ENCODE peak calls at places on chromosomes 6 and 20, in ten cellular contexts. One of them, this sample, is unnamed.

GRCh38 chr20:37323985-37324384 is 22.0 kb upstream of the SRC start:
- DNase-seq in dermis blood vessel endothelial cell: peak
- DNase-seq in GM12865: no peak
- DNase-seq in activated T-helper 1 cell treated with anti-CD3 and anti-CD28 coated beads, Interleukin-12 subunit alpha, Interleukin-12 subunit beta, Interleukin-2, Interleukin-4 antibody, amounts not matched to agents 30 ng/mL and 10 ng/mL and 1 ng/mL, durations not matched to agents 14 hours and 24 hours and 36 hours: no peak
- DNase-seq in NCI-H2081 treated with DMSO at 0.1 percent for 48 hours: no peak
- DNase-seq in breast epithelium: no peak
- DNase-seq in islet precursor cell: no peak
- DNase-seq in activated gamma-delta T cell treated with Interleukin-2 at 50 U/mL for 16 hours: no peak
- DNase-seq in GM13976: no peak
- DNase-seq in activated CD8-positive, alpha-beta T cell treated with anti-CD3 and anti-CD28 coated beads, Interleukin-2, amount 10 ng/mL, durations not matched to agents 7 days and 5 days: no peak
- DNase-seq in this sample: no peak

GRCh38 chr6:30781362-30781696 is 37.0 kb upstream of the IER3 start:
- DNase-seq in dermis blood vessel endothelial cell: no peak
- DNase-seq in GM12865: no peak
- DNase-seq in activated T-helper 1 cell treated with anti-CD3 and anti-CD28 coated beads, Interleukin-12 subunit alpha, Interleukin-12 subunit beta, Interleukin-2, Interleukin-4 antibody, amounts not matched to agents 30 ng/mL and 10 ng/mL and 1 ng/mL, durations not matched to agents 14 hours and 24 hours and 36 hours: no peak
- DNase-seq in NCI-H2081 treated with DMSO at 0.1 percent for 48 hours: no peak
- DNase-seq in breast epithelium: no peak
- DNase-seq in islet precursor cell: no peak
- DNase-seq in activated gamma-delta T cell treated with Interleukin-2 at 50 U/mL for 16 hours: no peak
- DNase-seq in GM13976: no peak
- DNase-seq in activated CD8-positive, alpha-beta T cell treated with anti-CD3 and anti-CD28 coated beads, Interleukin-2, amount 10 ng/mL, durations not matched to agents 7 days and 5 days: no peak
- DNase-seq in this sample: no peak

GRCh38 chr20:59014680-59015389 is 4.4 kb upstream of the TUBB1 start:
- DNase-seq in dermis blood vessel endothelial cell: no peak
- DNase-seq in GM12865: no peak
- DNase-seq in activated T-helper 1 cell treated with anti-CD3 and anti-CD28 coated beads, Interleukin-12 subunit alpha, Interleukin-12 subunit beta, Interleukin-2, Interleukin-4 antibody, amounts not matched to agents 30 ng/mL and 10 ng/mL and 1 ng/mL, durations not matched to agents 14 hours and 24 hours and 36 hours: no peak
- DNase-seq in NCI-H2081 treated with DMSO at 0.1 percent for 48 hours: no peak
- DNase-seq in breast epithelium: no peak
- DNase-seq in islet precursor cell: peak
- DNase-seq in activated gamma-delta T cell treated with Interleukin-2 at 50 U/mL for 16 hours: no peak
- DNase-seq in GM13976: no peak
- DNase-seq in activated CD8-positive, alpha-beta T cell treated with anti-CD3 and anti-CD28 coated beads, Interleukin-2, amount 10 ng/mL, durations not matched to agents 7 days and 5 days: no peak
- DNase-seq in this sample: no peak

GRCh38 chr6:1952726-1953360 is 292.6 kb downstream of the GMDS start:
- DNase-seq in dermis blood vessel endothelial cell: no peak
- DNase-seq in GM12865: no peak
- DNase-seq in activated T-helper 1 cell treated with anti-CD3 and anti-CD28 coated beads, Interleukin-12 subunit alpha, Interleukin-12 subunit beta, Interleukin-2, Interleukin-4 antibody, amounts not matched to agents 30 ng/mL and 10 ng/mL and 1 ng/mL, durations not matched to agents 14 hours and 24 hours and 36 hours: no peak
- DNase-seq in NCI-H2081 treated with DMSO at 0.1 percent for 48 hours: no peak
- DNase-seq in breast epithelium: no peak
- DNase-seq in islet precursor cell: peak
- DNase-seq in activated gamma-delta T cell treated with Interleukin-2 at 50 U/mL for 16 hours: no peak
- DNase-seq in GM13976: no peak
- DNase-seq in activated CD8-positive, alpha-beta T cell treated with anti-CD3 and anti-CD28 coated beads, Interleukin-2, amount 10 ng/mL, durations not matched to agents 7 days and 5 days: no peak
- DNase-seq in this sample: no peak

GRCh38 chr20:62357681-62358080 is 9.4 kb downstream of the LAMA5 start:
- DNase-seq in dermis blood vessel endothelial cell: no peak
- DNase-seq in GM12865: no peak
- DNase-seq in activated T-helper 1 cell treated with anti-CD3 and anti-CD28 coated beads, Interleukin-12 subunit alpha, Interleukin-12 subunit beta, Interleukin-2, Interleukin-4 antibody, amounts not matched to agents 30 ng/mL and 10 ng/mL and 1 ng/mL, durations not matched to agents 14 hours and 24 hours and 36 hours: no peak
- DNase-seq in NCI-H2081 treated with DMSO at 0.1 percent for 48 hours: no peak
- DNase-seq in breast epithelium: no peak
- DNase-seq in islet precursor cell: peak
- DNase-seq in activated gamma-delta T cell treated with Interleukin-2 at 50 U/mL for 16 hours: no peak
- DNase-seq in GM13976: no peak
- DNase-seq in activated CD8-positive, alpha-beta T cell treated with anti-CD3 and anti-CD28 coated beads, Interleukin-2, amount 10 ng/mL, durations not matched to agents 7 days and 5 days: no peak
- DNase-seq in this sample: no peak

GRCh38 chr6:217048-217659 is 75.1 kb upstream of the DUSP22 start:
- DNase-seq in dermis blood vessel endothelial cell: peak
- DNase-seq in GM12865: peak
- DNase-seq in activated T-helper 1 cell treated with anti-CD3 and anti-CD28 coated beads, Interleukin-12 subunit alpha, Interleukin-12 subunit beta, Interleukin-2, Interleukin-4 antibody, amounts not matched to agents 30 ng/mL and 10 ng/mL and 1 ng/mL, durations not matched to agents 14 hours and 24 hours and 36 hours: no peak
- DNase-seq in NCI-H2081 treated with DMSO at 0.1 percent for 48 hours: no peak
- DNase-seq in breast epithelium: no peak
- DNase-seq in islet precursor cell: peak
- DNase-seq in activated gamma-delta T cell treated with Interleukin-2 at 50 U/mL for 16 hours: peak
- DNase-seq in GM13976: no peak
- DNase-seq in activated CD8-positive, alpha-beta T cell treated with anti-CD3 and anti-CD28 coated beads, Interleukin-2, amount 10 ng/mL, durations not matched to agents 7 days and 5 days: peak
- DNase-seq in this sample: no peak

GRCh38 chr6:80145509-80145908 is 39.0 kb downstream of the BCKDHB start:
- DNase-seq in dermis blood vessel endothelial cell: no peak
- DNase-seq in GM12865: peak
- DNase-seq in activated T-helper 1 cell treated with anti-CD3 and anti-CD28 coated beads, Interleukin-12 subunit alpha, Interleukin-12 subunit beta, Interleukin-2, Interleukin-4 antibody, amounts not matched to agents 30 ng/mL and 10 ng/mL and 1 ng/mL, durations not matched to agents 14 hours and 24 hours and 36 hours: no peak
- DNase-seq in NCI-H2081 treated with DMSO at 0.1 percent for 48 hours: no peak
- DNase-seq in breast epithelium: no peak
- DNase-seq in islet precursor cell: no peak
- DNase-seq in activated gamma-delta T cell treated with Interleukin-2 at 50 U/mL for 16 hours: no peak
- DNase-seq in GM13976: no peak
- DNase-seq in activated CD8-positive, alpha-beta T cell treated with anti-CD3 and anti-CD28 coated beads, Interleukin-2, amount 10 ng/mL, durations not matched to agents 7 days and 5 days: no peak
- DNase-seq in this sample: no peak

GRCh38 chr6:125658759-125659431 is 90.5 kb upstream of the HEY2 start:
- DNase-seq in dermis blood vessel endothelial cell: no peak
- DNase-seq in GM12865: no peak
- DNase-seq in activated T-helper 1 cell treated with anti-CD3 and anti-CD28 coated beads, Interleukin-12 subunit alpha, Interleukin-12 subunit beta, Interleukin-2, Interleukin-4 antibody, amounts not matched to agents 30 ng/mL and 10 ng/mL and 1 ng/mL, durations not matched to agents 14 hours and 24 hours and 36 hours: no peak
- DNase-seq in NCI-H2081 treated with DMSO at 0.1 percent for 48 hours: no peak
- DNase-seq in breast epithelium: no peak
- DNase-seq in islet precursor cell: no peak
- DNase-seq in activated gamma-delta T cell treated with Interleukin-2 at 50 U/mL for 16 hours: no peak
- DNase-seq in GM13976: no peak
- DNase-seq in activated CD8-positive, alpha-beta T cell treated with anti-CD3 and anti-CD28 coated beads, Interleukin-2, amount 10 ng/mL, durations not matched to agents 7 days and 5 days: no peak
- DNase-seq in this sample: no peak

GRCh38 chr20:20743511-20744169 is 31.2 kb upstream of the RALGAPA2 start:
- DNase-seq in dermis blood vessel endothelial cell: peak
- DNase-seq in GM12865: no peak
- DNase-seq in activated T-helper 1 cell treated with anti-CD3 and anti-CD28 coated beads, Interleukin-12 subunit alpha, Interleukin-12 subunit beta, Interleukin-2, Interleukin-4 antibody, amounts not matched to agents 30 ng/mL and 10 ng/mL and 1 ng/mL, durations not matched to agents 14 hours and 24 hours and 36 hours: no peak
- DNase-seq in NCI-H2081 treated with DMSO at 0.1 percent for 48 hours: peak
- DNase-seq in breast epithelium: no peak
- DNase-seq in islet precursor cell: peak
- DNase-seq in activated gamma-delta T cell treated with Interleukin-2 at 50 U/mL for 16 hours: no peak
- DNase-seq in GM13976: no peak
- DNase-seq in activated CD8-positive, alpha-beta T cell treated with anti-CD3 and anti-CD28 coated beads, Interleukin-2, amount 10 ng/mL, durations not matched to agents 7 days and 5 days: no peak
- DNase-seq in this sample: peak

GRCh38 chr6:158560787-158561246 is 926 bp downstream of the TMEM181 start:
- DNase-seq in dermis blood vessel endothelial cell: peak
- DNase-seq in GM12865: no peak
- DNase-seq in activated T-helper 1 cell treated with anti-CD3 and anti-CD28 coated beads, Interleukin-12 subunit alpha, Interleukin-12 subunit beta, Interleukin-2, Interleukin-4 antibody, amounts not matched to agents 30 ng/mL and 10 ng/mL and 1 ng/mL, durations not matched to agents 14 hours and 24 hours and 36 hours: no peak
- DNase-seq in NCI-H2081 treated with DMSO at 0.1 percent for 48 hours: no peak
- DNase-seq in breast epithelium: no peak
- DNase-seq in islet precursor cell: no peak
- DNase-seq in activated gamma-delta T cell treated with Interleukin-2 at 50 U/mL for 16 hours: no peak
- DNase-seq in GM13976: no peak
- DNase-seq in activated CD8-positive, alpha-beta T cell treated with anti-CD3 and anti-CD28 coated beads, Interleukin-2, amount 10 ng/mL, durations not matched to agents 7 days and 5 days: no peak
- DNase-seq in this sample: no peak

GRCh38 chr6:157708239-157708638 is 114.8 kb upstream of the SNX9 start:
- DNase-seq in dermis blood vessel endothelial cell: no peak
- DNase-seq in GM12865: no peak
- DNase-seq in activated T-helper 1 cell treated with anti-CD3 and anti-CD28 coated beads, Interleukin-12 subunit alpha, Interleukin-12 subunit beta, Interleukin-2, Interleukin-4 antibody, amounts not matched to agents 30 ng/mL and 10 ng/mL and 1 ng/mL, durations not matched to agents 14 hours and 24 hours and 36 hours: no peak
- DNase-seq in NCI-H2081 treated with DMSO at 0.1 percent for 48 hours: no peak
- DNase-seq in breast epithelium: no peak
- DNase-seq in islet precursor cell: no peak
- DNase-seq in activated gamma-delta T cell treated with Interleukin-2 at 50 U/mL for 16 hours: no peak
- DNase-seq in GM13976: no peak
- DNase-seq in activated CD8-positive, alpha-beta T cell treated with anti-CD3 and anti-CD28 coated beads, Interleukin-2, amount 10 ng/mL, durations not matched to agents 7 days and 5 days: no peak
- DNase-seq in this sample: no peak

GRCh38 chr20:1108437-1108920 is 9.9 kb upstream of the PSMF1 start:
- DNase-seq in dermis blood vessel endothelial cell: peak
- DNase-seq in GM12865: peak
- DNase-seq in activated T-helper 1 cell treated with anti-CD3 and anti-CD28 coated beads, Interleukin-12 subunit alpha, Interleukin-12 subunit beta, Interleukin-2, Interleukin-4 antibody, amounts not matched to agents 30 ng/mL and 10 ng/mL and 1 ng/mL, durations not matched to agents 14 hours and 24 hours and 36 hours: peak
- DNase-seq in NCI-H2081 treated with DMSO at 0.1 percent for 48 hours: no peak
- DNase-seq in breast epithelium: no peak
- DNase-seq in islet precursor cell: peak
- DNase-seq in activated gamma-delta T cell treated with Interleukin-2 at 50 U/mL for 16 hours: peak
- DNase-seq in GM13976: peak
- DNase-seq in activated CD8-positive, alpha-beta T cell treated with anti-CD3 and anti-CD28 coated beads, Interleukin-2, amount 10 ng/mL, durations not matched to agents 7 days and 5 days: peak
- DNase-seq in this sample: peak

GRCh38 chr6:90078513-90079289 is 184.4 kb downstream of the GJA10 start:
- DNase-seq in dermis blood vessel endothelial cell: no peak
- DNase-seq in GM12865: no peak
- DNase-seq in activated T-helper 1 cell treated with anti-CD3 and anti-CD28 coated beads, Interleukin-12 subunit alpha, Interleukin-12 subunit beta, Interleukin-2, Interleukin-4 antibody, amounts not matched to agents 30 ng/mL and 10 ng/mL and 1 ng/mL, durations not matched to agents 14 hours and 24 hours and 36 hours: peak
- DNase-seq in NCI-H2081 treated with DMSO at 0.1 percent for 48 hours: no peak
- DNase-seq in breast epithelium: no peak
- DNase-seq in islet precursor cell: peak
- DNase-seq in activated gamma-delta T cell treated with Interleukin-2 at 50 U/mL for 16 hours: no peak
- DNase-seq in GM13976: no peak
- DNase-seq in activated CD8-positive, alpha-beta T cell treated with anti-CD3 and anti-CD28 coated beads, Interleukin-2, amount 10 ng/mL, durations not matched to agents 7 days and 5 days: peak
- DNase-seq in this sample: peak

GRCh38 chr6:21626756-21627155 is 33.2 kb downstream of the SOX4 start:
- DNase-seq in dermis blood vessel endothelial cell: no peak
- DNase-seq in GM12865: no peak
- DNase-seq in activated T-helper 1 cell treated with anti-CD3 and anti-CD28 coated beads, Interleukin-12 subunit alpha, Interleukin-12 subunit beta, Interleukin-2, Interleukin-4 antibody, amounts not matched to agents 30 ng/mL and 10 ng/mL and 1 ng/mL, durations not matched to agents 14 hours and 24 hours and 36 hours: no peak
- DNase-seq in NCI-H2081 treated with DMSO at 0.1 percent for 48 hours: no peak
- DNase-seq in breast epithelium: no peak
- DNase-seq in islet precursor cell: no peak
- DNase-seq in activated gamma-delta T cell treated with Interleukin-2 at 50 U/mL for 16 hours: no peak
- DNase-seq in GM13976: no peak
- DNase-seq in activated CD8-positive, alpha-beta T cell treated with anti-CD3 and anti-CD28 coated beads, Interleukin-2, amount 10 ng/mL, durations not matched to agents 7 days and 5 days: no peak
- DNase-seq in this sample: no peak

GRCh38 chr20:46746972-46747371 is 37.5 kb downstream of the SLC2A10 start:
- DNase-seq in dermis blood vessel endothelial cell: no peak
- DNase-seq in GM12865: no peak
- DNase-seq in activated T-helper 1 cell treated with anti-CD3 and anti-CD28 coated beads, Interleukin-12 subunit alpha, Interleukin-12 subunit beta, Interleukin-2, Interleukin-4 antibody, amounts not matched to agents 30 ng/mL and 10 ng/mL and 1 ng/mL, durations not matched to agents 14 hours and 24 hours and 36 hours: no peak
- DNase-seq in NCI-H2081 treated with DMSO at 0.1 percent for 48 hours: no peak
- DNase-seq in breast epithelium: no peak
- DNase-seq in islet precursor cell: peak
- DNase-seq in activated gamma-delta T cell treated with Interleukin-2 at 50 U/mL for 16 hours: no peak
- DNase-seq in GM13976: no peak
- DNase-seq in activated CD8-positive, alpha-beta T cell treated with anti-CD3 and anti-CD28 coated beads, Interleukin-2, amount 10 ng/mL, durations not matched to agents 7 days and 5 days: no peak
- DNase-seq in this sample: no peak

GRCh38 chr6:18845891-18846290 is 458.7 kb downstream of the RNF144B start:
- DNase-seq in dermis blood vessel endothelial cell: no peak
- DNase-seq in GM12865: no peak
- DNase-seq in activated T-helper 1 cell treated with anti-CD3 and anti-CD28 coated beads, Interleukin-12 subunit alpha, Interleukin-12 subunit beta, Interleukin-2, Interleukin-4 antibody, amounts not matched to agents 30 ng/mL and 10 ng/mL and 1 ng/mL, durations not matched to agents 14 hours and 24 hours and 36 hours: no peak
- DNase-seq in NCI-H2081 treated with DMSO at 0.1 percent for 48 hours: no peak
- DNase-seq in breast epithelium: no peak
- DNase-seq in islet precursor cell: no peak
- DNase-seq in activated gamma-delta T cell treated with Interleukin-2 at 50 U/mL for 16 hours: no peak
- DNase-seq in GM13976: no peak
- DNase-seq in activated CD8-positive, alpha-beta T cell treated with anti-CD3 and anti-CD28 coated beads, Interleukin-2, amount 10 ng/mL, durations not matched to agents 7 days and 5 days: no peak
- DNase-seq in this sample: no peak

GRCh38 chr6:163192591-163192990 is 221.9 kb upstream of the QKI start:
- DNase-seq in dermis blood vessel endothelial cell: no peak
- DNase-seq in GM12865: no peak
- DNase-seq in activated T-helper 1 cell treated with anti-CD3 and anti-CD28 coated beads, Interleukin-12 subunit alpha, Interleukin-12 subunit beta, Interleukin-2, Interleukin-4 antibody, amounts not matched to agents 30 ng/mL and 10 ng/mL and 1 ng/mL, durations not matched to agents 14 hours and 24 hours and 36 hours: no peak
- DNase-seq in NCI-H2081 treated with DMSO at 0.1 percent for 48 hours: no peak
- DNase-seq in breast epithelium: no peak
- DNase-seq in islet precursor cell: no peak
- DNase-seq in activated gamma-delta T cell treated with Interleukin-2 at 50 U/mL for 16 hours: no peak
- DNase-seq in GM13976: no peak
- DNase-seq in activated CD8-positive, alpha-beta T cell treated with anti-CD3 and anti-CD28 coated beads, Interleukin-2, amount 10 ng/mL, durations not matched to agents 7 days and 5 days: no peak
- DNase-seq in this sample: no peak

GRCh38 chr20:63314566-63315239 is 21.7 kb downstream of the COL20A1 start:
- DNase-seq in dermis blood vessel endothelial cell: no peak
- DNase-seq in GM12865: no peak
- DNase-seq in activated T-helper 1 cell treated with anti-CD3 and anti-CD28 coated beads, Interleukin-12 subunit alpha, Interleukin-12 subunit beta, Interleukin-2, Interleukin-4 antibody, amounts not matched to agents 30 ng/mL and 10 ng/mL and 1 ng/mL, durations not matched to agents 14 hours and 24 hours and 36 hours: no peak
- DNase-seq in NCI-H2081 treated with DMSO at 0.1 percent for 48 hours: no peak
- DNase-seq in breast epithelium: no peak
- DNase-seq in islet precursor cell: no peak
- DNase-seq in activated gamma-delta T cell treated with Interleukin-2 at 50 U/mL for 16 hours: no peak
- DNase-seq in GM13976: no peak
- DNase-seq in activated CD8-positive, alpha-beta T cell treated with anti-CD3 and anti-CD28 coated beads, Interleukin-2, amount 10 ng/mL, durations not matched to agents 7 days and 5 days: no peak
- DNase-seq in this sample: no peak

GRCh38 chr20:55386686-55387085 is 618.6 kb downstream of the CBLN4 start:
- DNase-seq in dermis blood vessel endothelial cell: no peak
- DNase-seq in GM12865: no peak
- DNase-seq in activated T-helper 1 cell treated with anti-CD3 and anti-CD28 coated beads, Interleukin-12 subunit alpha, Interleukin-12 subunit beta, Interleukin-2, Interleukin-4 antibody, amounts not matched to agents 30 ng/mL and 10 ng/mL and 1 ng/mL, durations not matched to agents 14 hours and 24 hours and 36 hours: no peak
- DNase-seq in NCI-H2081 treated with DMSO at 0.1 percent for 48 hours: no peak
- DNase-seq in breast epithelium: no peak
- DNase-seq in islet precursor cell: no peak
- DNase-seq in activated gamma-delta T cell treated with Interleukin-2 at 50 U/mL for 16 hours: no peak
- DNase-seq in GM13976: no peak
- DNase-seq in activated CD8-positive, alpha-beta T cell treated with anti-CD3 and anti-CD28 coated beads, Interleukin-2, amount 10 ng/mL, durations not matched to agents 7 days and 5 days: no peak
- DNase-seq in this sample: no peak

GRCh38 chr6:17938885-17939284 is 48.5 kb downstream of the KIF13A start:
- DNase-seq in dermis blood vessel endothelial cell: no peak
- DNase-seq in GM12865: no peak
- DNase-seq in activated T-helper 1 cell treated with anti-CD3 and anti-CD28 coated beads, Interleukin-12 subunit alpha, Interleukin-12 subunit beta, Interleukin-2, Interleukin-4 antibody, amounts not matched to agents 30 ng/mL and 10 ng/mL and 1 ng/mL, durations not matched to agents 14 hours and 24 hours and 36 hours: no peak
- DNase-seq in NCI-H2081 treated with DMSO at 0.1 percent for 48 hours: no peak
- DNase-seq in breast epithelium: no peak
- DNase-seq in islet precursor cell: no peak
- DNase-seq in activated gamma-delta T cell treated with Interleukin-2 at 50 U/mL for 16 hours: no peak
- DNase-seq in GM13976: no peak
- DNase-seq in activated CD8-positive, alpha-beta T cell treated with anti-CD3 and anti-CD28 coated beads, Interleukin-2, amount 10 ng/mL, durations not matched to agents 7 days and 5 days: no peak
- DNase-seq in this sample: no peak

GRCh38 chr6:117674991-117675657 is at the start of gene NUS1:
- DNase-seq in dermis blood vessel endothelial cell: peak
- DNase-seq in GM12865: peak
- DNase-seq in activated T-helper 1 cell treated with anti-CD3 and anti-CD28 coated beads, Interleukin-12 subunit alpha, Interleukin-12 subunit beta, Interleukin-2, Interleukin-4 antibody, amounts not matched to agents 30 ng/mL and 10 ng/mL and 1 ng/mL, durations not matched to agents 14 hours and 24 hours and 36 hours: peak
- DNase-seq in NCI-H2081 treated with DMSO at 0.1 percent for 48 hours: peak
- DNase-seq in breast epithelium: peak
- DNase-seq in islet precursor cell: peak
- DNase-seq in activated gamma-delta T cell treated with Interleukin-2 at 50 U/mL for 16 hours: peak
- DNase-seq in GM13976: peak
- DNase-seq in activated CD8-positive, alpha-beta T cell treated with anti-CD3 and anti-CD28 coated beads, Interleukin-2, amount 10 ng/mL, durations not matched to agents 7 days and 5 days: peak
- DNase-seq in this sample: peak

GRCh38 chr20:38523697-38524096 is 51.1 kb downstream of the RALGAPB start:
- DNase-seq in dermis blood vessel endothelial cell: no peak
- DNase-seq in GM12865: no peak
- DNase-seq in activated T-helper 1 cell treated with anti-CD3 and anti-CD28 coated beads, Interleukin-12 subunit alpha, Interleukin-12 subunit beta, Interleukin-2, Interleukin-4 antibody, amounts not matched to agents 30 ng/mL and 10 ng/mL and 1 ng/mL, durations not matched to agents 14 hours and 24 hours and 36 hours: no peak
- DNase-seq in NCI-H2081 treated with DMSO at 0.1 percent for 48 hours: no peak
- DNase-seq in breast epithelium: no peak
- DNase-seq in islet precursor cell: no peak
- DNase-seq in activated gamma-delta T cell treated with Interleukin-2 at 50 U/mL for 16 hours: no peak
- DNase-seq in GM13976: no peak
- DNase-seq in activated CD8-positive, alpha-beta T cell treated with anti-CD3 and anti-CD28 coated beads, Interleukin-2, amount 10 ng/mL, durations not matched to agents 7 days and 5 days: no peak
- DNase-seq in this sample: no peak

GRCh38 chr6:150720774-150721233 is 121.1 kb downstream of the PLEKHG1 start:
- DNase-seq in dermis blood vessel endothelial cell: peak
- DNase-seq in GM12865: peak
- DNase-seq in activated T-helper 1 cell treated with anti-CD3 and anti-CD28 coated beads, Interleukin-12 subunit alpha, Interleukin-12 subunit beta, Interleukin-2, Interleukin-4 antibody, amounts not matched to agents 30 ng/mL and 10 ng/mL and 1 ng/mL, durations not matched to agents 14 hours and 24 hours and 36 hours: no peak
- DNase-seq in NCI-H2081 treated with DMSO at 0.1 percent for 48 hours: no peak
- DNase-seq in breast epithelium: no peak
- DNase-seq in islet precursor cell: peak
- DNase-seq in activated gamma-delta T cell treated with Interleukin-2 at 50 U/mL for 16 hours: no peak
- DNase-seq in GM13976: peak
- DNase-seq in activated CD8-positive, alpha-beta T cell treated with anti-CD3 and anti-CD28 coated beads, Interleukin-2, amount 10 ng/mL, durations not matched to agents 7 days and 5 days: no peak
- DNase-seq in this sample: peak

GRCh38 chr20:63061051-63061531 is 54.3 kb upstream of the BHLHE23 start:
- DNase-seq in dermis blood vessel endothelial cell: no peak
- DNase-seq in GM12865: no peak
- DNase-seq in activated T-helper 1 cell treated with anti-CD3 and anti-CD28 coated beads, Interleukin-12 subunit alpha, Interleukin-12 subunit beta, Interleukin-2, Interleukin-4 antibody, amounts not matched to agents 30 ng/mL and 10 ng/mL and 1 ng/mL, durations not matched to agents 14 hours and 24 hours and 36 hours: no peak
- DNase-seq in NCI-H2081 treated with DMSO at 0.1 percent for 48 hours: no peak
- DNase-seq in breast epithelium: peak
- DNase-seq in islet precursor cell: peak
- DNase-seq in activated gamma-delta T cell treated with Interleukin-2 at 50 U/mL for 16 hours: no peak
- DNase-seq in GM13976: no peak
- DNase-seq in activated CD8-positive, alpha-beta T cell treated with anti-CD3 and anti-CD28 coated beads, Interleukin-2, amount 10 ng/mL, durations not matched to agents 7 days and 5 days: no peak
- DNase-seq in this sample: no peak

This sample was measured in stimulated activated naive B cell treated with anti-CD40 and anti-IgM and Interleukin-4, amounts not matched to agents 10 μg/mL and 1 μg/mL and 100 μg/mL, for 72 hours.